ENCODE peak calls at places on chromosomes 6 and 20, in ten cellular contexts. K is astrocyte of the spinal cord, B is endothelial cell, P is progenitor cell of endocrine pancreas, N is tibial artery, F is spleen, Z is left ventricle myocardium inferior, R is heart left ventricle, X is cardiac muscle cell, W is WTC11. O is an unnamed sample.

GRCh38 chr6:24991748-24992467 is 56.1 kb upstream of the RIPOR2 start:
- DNase-seq in K (no peak), B (peak), P (no peak), N (no peak), F (peak), Z (no peak), R (peak), X (peak), W (peak), O (peak)

GRCh38 chr6:158284340-158285210 is 27.7 kb upstream of the TULP4 start:
- DNase-seq in K (peak), B (no peak), P (no peak), N (no peak), F (no peak), Z (no peak), R (no peak), X (peak), W (no peak), O (no peak)

GRCh38 chr6:27297484-27297856 is 14.6 kb downstream of the POM121L2 start:
- DNase-seq in K (no peak), B (no peak), P (no peak), N (no peak), F (no peak), Z (no peak), R (no peak), X (no peak), W (no peak), O (no peak)

GRCh38 chr6:37019065-37019450 is 13.6 kb downstream of the FGD2 start:
- DNase-seq in K (no peak), B (no peak), P (no peak), N (no peak), F (no peak), Z (no peak), R (no peak), X (no peak), W (no peak), O (no peak)

GRCh38 chr6:14135865-14136539 is 18.4 kb downstream of the CD83 start:
- DNase-seq in K (no peak), B (no peak), P (no peak), N (no peak), F (no peak), Z (no peak), R (no peak), X (no peak), W (no peak), O (no peak)

GRCh38 chr6:160277144-160277543 is 18.5 kb upstream of the SLC22A2 start:
- DNase-seq in K (no peak), B (no peak), P (no peak), N (no peak), F (no peak), Z (no peak), R (no peak), X (no peak), W (no peak), O (no peak)

GRCh38 chr20:14336667-14337066 is 745 bp downstream of the FLRT3 start:
- DNase-seq in K (no peak), B (no peak), P (no peak), N (no peak), F (no peak), Z (no peak), R (no peak), X (peak), W (no peak), O (peak)

GRCh38 chr6:29827579-29828470 is at the start of gene HLA-G:
- DNase-seq in K (no peak), B (no peak), P (no peak), N (no peak), F (no peak), Z (no peak), R (no peak), X (peak), W (peak), O (peak)

GRCh38 chr6:11245406-11245990 is 13.0 kb upstream of the NEDD9 start:
- DNase-seq in K (no peak), B (no peak), P (no peak), N (no peak), F (no peak), Z (no peak), R (no peak), X (no peak), W (no peak), O (no peak)

GRCh38 chr6:52326540-52327364 is 35.2 kb upstream of the PAQR8 start:
- DNase-seq in K (no peak), B (no peak), P (no peak), N (no peak), F (no peak), Z (no peak), R (no peak), X (no peak), W (no peak), O (no peak)

GRCh38 chr6:80728830-80729229 is 622.4 kb downstream of the BCKDHB start:
- DNase-seq in K (no peak), B (no peak), P (no peak), N (no peak), F (no peak), Z (no peak), R (no peak), X (no peak), W (no peak), O (no peak)

GRCh38 chr6:40545954-40546353 is 41.2 kb downstream of the LRFN2 start:
- DNase-seq in K (no peak), B (no peak), P (no peak), N (no peak), F (peak), Z (no peak), R (no peak), X (peak), W (peak), O (peak)

GRCh38 chr6:121912905-121913304 is 477.5 kb downstream of the GJA1 start:
- DNase-seq in K (no peak), B (no peak), P (no peak), N (no peak), F (no peak), Z (no peak), R (no peak), X (no peak), W (no peak), O (no peak)

GRCh38 chr20:48749437-48749836 is 78.4 kb downstream of the PREX1 start:
- DNase-seq in K (no peak), B (no peak), P (no peak), N (no peak), F (no peak), Z (no peak), R (no peak), X (no peak), W (no peak), O (no peak)

GRCh38 chr20:6940052-6940451 is 172.6 kb downstream of the BMP2 start:
- DNase-seq in K (no peak), B (peak), P (no peak), N (no peak), F (no peak), Z (no peak), R (no peak), X (peak), W (peak), O (peak)
- TF ChIP-seq CTCF in K (peak), B (peak), P (peak), N (no peak), F (no peak), Z (no peak), R (no peak), X (peak), W (peak), O (peak)

GRCh38 chr6:9745966-9746365 is 668.9 kb downstream of the TFAP2A start:
- DNase-seq in K (no peak), B (no peak), P (no peak), N (no peak), F (no peak), Z (no peak), R (no peak), X (no peak), W (no peak), O (no peak)

GRCh38 chr6:9745476-9745875 is 669.4 kb downstream of the TFAP2A start:
- DNase-seq in K (no peak), B (no peak), P (no peak), N (no peak), F (no peak), Z (no peak), R (no peak), X (no peak), W (no peak), O (no peak)

GRCh38 chr6:9744119-9744518 is 670.8 kb downstream of the TFAP2A start:
- DNase-seq in K (no peak), B (no peak), P (no peak), N (no peak), F (no peak), Z (no peak), R (no peak), X (no peak), W (no peak), O (no peak)
- TF ChIP-seq CTCF in K (no peak), B (no peak), P (no peak), N (no peak), F (no peak), Z (no peak), R (no peak), X (no peak), W (no peak), O (no peak)

GRCh38 chr6:7249946-7250643 is 62.9 kb downstream of the SSR1 start:
- DNase-seq in K (no peak), B (no peak), P (no peak), N (no peak), F (peak), Z (no peak), R (no peak), X (no peak), W (no peak), O (no peak)
- TF ChIP-seq CTCF in K (no peak), B (no peak), P (no peak), N (no peak), F (no peak), Z (no peak), R (no peak), X (no peak), W (no peak), O (no peak)

GRCh38 chr6:43290353-43290904 is 7.6 kb upstream of the SLC22A7 start:
- DNase-seq in K (no peak), B (no peak), P (no peak), N (no peak), F (peak), Z (no peak), R (no peak), X (no peak), W (no peak), O (no peak)
- TF ChIP-seq CTCF in K (no peak), B (no peak), P (no peak), N (no peak), F (no peak), Z (no peak), R (no peak), X (no peak), W (no peak), O (no peak)

DNA sequence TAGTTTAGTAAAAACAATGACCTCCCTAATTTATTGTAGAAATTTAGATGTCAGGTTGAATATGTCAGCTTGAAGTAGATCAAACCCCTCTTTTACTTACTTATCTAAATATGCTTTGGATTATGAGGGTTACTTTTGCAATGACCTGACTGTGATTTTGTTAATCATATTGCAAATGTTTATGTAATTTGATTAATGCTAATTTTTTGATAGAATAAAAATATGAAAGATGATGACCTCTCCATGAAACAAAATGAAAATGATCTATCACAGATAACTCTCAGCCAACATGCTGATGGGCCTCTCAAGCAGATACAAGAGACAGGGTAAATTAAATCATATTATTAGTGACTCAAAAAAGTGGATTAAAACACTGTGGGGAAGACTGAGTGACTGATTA is 131.0 kb downstream of the CEP57L1 start:
- DNase-seq in K (no peak), B (no peak), P (no peak), N (no peak), F (no peak), Z (no peak), R (no peak), X (no peak), W (no peak), O (no peak)
- TF ChIP-seq CTCF in K (no peak), B (no peak), P (no peak), N (no peak), F (no peak), Z (no peak), R (no peak), X (no peak), W (no peak), O (no peak)

GRCh38 chr6:107565165-107565723 is 75.3 kb downstream of the SOBP start:
- DNase-seq in K (no peak), B (no peak), P (no peak), N (no peak), F (no peak), Z (no peak), R (no peak), X (no peak), W (no peak), O (no peak)
- TF ChIP-seq CTCF in K (no peak), B (no peak), P (no peak), N (no peak), F (no peak), Z (no peak), R (no peak), X (no peak), W (no peak), O (no peak)

DNA sequence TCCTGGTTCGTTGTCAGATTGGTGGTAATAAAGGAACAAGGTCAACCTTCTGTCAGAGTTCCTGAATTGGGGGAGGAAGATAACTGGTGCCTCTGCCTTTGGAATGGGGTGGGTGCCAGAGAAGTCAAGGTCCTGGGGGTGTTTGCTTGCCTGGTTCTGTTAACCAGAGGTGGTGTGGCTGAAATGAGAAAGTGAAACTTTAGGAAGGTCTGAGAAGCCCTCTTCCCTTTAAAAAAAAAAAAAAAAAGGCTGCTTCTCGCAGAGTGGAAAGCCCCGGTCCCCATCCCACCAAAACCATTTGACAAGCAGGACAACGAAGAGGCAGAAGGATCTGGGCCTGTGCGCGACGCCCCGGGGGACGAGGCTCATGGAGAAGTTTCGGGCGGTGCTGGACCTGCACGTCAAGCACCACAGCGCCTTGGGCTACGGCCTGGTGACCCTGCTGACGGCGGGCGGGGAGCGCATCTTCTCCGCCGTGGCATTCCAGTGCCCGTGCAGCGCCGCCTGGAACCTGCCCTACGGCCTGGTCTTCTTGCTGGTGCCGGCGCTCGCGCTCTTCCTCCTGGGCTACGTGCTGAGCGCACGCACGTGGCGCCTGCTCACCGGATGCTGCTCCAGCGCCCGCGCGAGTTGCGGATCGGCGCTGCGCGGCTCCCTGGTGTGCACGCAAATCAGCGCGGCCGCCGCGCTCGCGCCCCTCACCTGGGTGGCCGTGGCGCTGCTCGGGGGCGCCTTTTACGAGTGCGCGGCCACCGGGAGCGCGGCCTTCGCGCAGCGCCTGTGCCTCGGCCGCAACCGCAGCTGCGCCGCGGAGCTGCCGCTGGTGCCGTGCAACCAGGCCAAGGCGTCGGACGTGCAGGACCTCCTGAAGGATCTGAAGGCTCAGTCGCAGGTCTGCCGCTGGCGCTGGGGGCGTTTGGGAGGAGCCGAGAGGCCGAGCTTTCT is 660 bp downstream of the CALHM6 start:
- DNase-seq in K (peak), B (peak), P (peak), N (peak), F (peak), Z (peak), R (peak), X (peak), W (peak), O (peak)
- TF ChIP-seq CTCF in K (no peak), B (no peak), P (no peak), N (no peak), F (no peak), Z (no peak), R (no peak), X (peak), W (no peak), O (no peak)

GRCh38 chr6:32187009-32187709 is 2.8 kb downstream of the PBX2 start:
- DNase-seq in K (no peak), B (no peak), P (no peak), N (no peak), F (no peak), Z (no peak), R (no peak), X (no peak), W (no peak), O (no peak)
- TF ChIP-seq CTCF in K (no peak), B (no peak), P (no peak), N (no peak), F (no peak), Z (no peak), R (no peak), X (no peak), W (no peak), O (no peak)